ENCODE peak calls at places on chromosome 13, in six cellular contexts. D, T, G, V, Y and O are unnamed samples.
A peak's percentile ranks its signal among the peaks of the same experiment; 100 is the strongest.

GRCh38 chr13:44810067-44810840 is 179.0 kb downstream of the NUFIP1 start:
- DNase-seq in Y (no peak), D (no peak), T (no peak), G (no peak), V (no peak), O (peak; percentile 83)

GRCh38 chr13:28181413-28181812 is 43.1 kb downstream of the PAN3 start:
- DNase-seq in Y (no peak), D (peak; percentile 53), G (no peak), T (no peak), V (no peak), O (peak; percentile 49)

GRCh38 chr13:75908137-75908536 is 272.0 kb downstream of the LMO7 start:
- DNase-seq in Y (peak; percentile 31), G (no peak), V (no peak), D (no peak), T (peak; percentile 6), O (peak; percentile 1)

GRCh38 chr13:76622336-76623045 is 263.7 kb downstream of the KCTD12 start:
- DNase-seq in Y (no peak), G (no peak), D (no peak), T (peak; percentile 14), V (no peak), O (no peak)

GRCh38 chr13:42594577-42595571 is 20.9 kb downstream of the TNFSF11 start:
- DNase-seq in Y (peak; percentile 83), D (peak; percentile 13), T (peak; percentile 83), G (no peak), V (peak; percentile 51), O (peak; percentile 27)

GRCh38 chr13:101988140-101988539 is 413.7 kb downstream of the FGF14 start:
- DNase-seq in Y (no peak), G (no peak), T (peak; percentile 36), D (no peak), V (no peak), O (no peak)

GRCh38 chr13:52827839-52828238 is 20.6 kb downstream of the PCDH8 start:
- DNase-seq in D (no peak), V (no peak), G (no peak), T (no peak), Y (no peak), O (no peak)

GRCh38 chr13:48542581-48543341 is 9.9 kb upstream of the RCBTB2 start:
- DNase-seq in T (peak; percentile 59), D (no peak), V (peak; percentile 52), Y (no peak), G (peak; percentile 91), O (peak; percentile 26)

GRCh38 chr13:34019870-34020269 is 201.9 kb downstream of the RFC3 start:
- DNase-seq in Y (no peak), G (no peak), T (no peak), V (no peak), D (no peak), O (peak; percentile 21)

GRCh38 chr13:65932587-65933239 is 1297.4 kb downstream of the PCDH9 start:
- DNase-seq in D (peak; percentile 38), T (no peak), Y (no peak), V (no peak), G (no peak), O (no peak)

GRCh38 chr13:72166102-72166660 is 299.2 kb upstream of the DACH1 start:
- DNase-seq in G (no peak), T (no peak), Y (no peak), D (no peak), V (no peak), O (no peak)

GRCh38 chr13:40662866-40663265 is 3.6 kb downstream of the FOXO1 start:
- DNase-seq in T (peak; percentile 19), Y (no peak), V (no peak), D (no peak), G (no peak), O (no peak)

GRCh38 chr13:49112782-49113525 is 107.2 kb upstream of the MLNR start:
- DNase-seq in G (no peak), Y (no peak), D (no peak), V (peak; percentile 28), T (peak; percentile 58), O (peak; percentile 39)

GRCh38 chr13:98521876-98522275 is 55.0 kb downstream of the STK24 start:
- DNase-seq in T (no peak), Y (no peak), G (no peak), V (no peak), D (no peak), O (no peak)
- TF ChIP-seq CTCF in T (no peak), Y (no peak), G (no peak), V (no peak), D (no peak), O (no peak)

DNA sequence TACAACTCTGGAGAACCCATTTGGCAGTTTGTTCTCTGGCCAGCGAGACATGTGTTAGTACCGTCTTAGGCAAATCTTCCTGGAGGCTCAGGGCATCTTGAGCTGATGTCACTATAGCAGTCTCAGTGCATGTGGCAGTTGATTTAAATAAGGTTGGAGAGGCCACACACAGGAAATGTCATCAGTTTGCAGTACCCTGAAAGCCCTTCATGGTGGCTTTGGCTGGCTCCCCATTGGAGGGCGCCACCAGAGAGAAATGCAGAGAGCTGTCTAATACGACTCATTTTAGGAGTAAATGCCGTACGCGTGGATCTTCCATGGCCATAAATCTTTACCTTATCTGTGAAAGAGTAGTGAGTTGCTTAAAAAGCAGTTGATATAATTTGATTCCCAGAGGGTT is 163.1 kb downstream of the STK24 start:
- DNase-seq in V (no peak), T (no peak), G (peak; percentile 29), D (no peak), Y (no peak), O (no peak)
- TF ChIP-seq CTCF in V (peak; percentile 39), T (peak; percentile 30), G (no peak), D (no peak), Y (no peak), O (no peak)

GRCh38 chr13:110312669-110313031 is 5.6 kb downstream of the COL4A2 start:
- DNase-seq in D (peak; percentile 67), V (peak; percentile 17), G (peak; percentile 80), T (no peak), Y (no peak), O (peak; percentile 43)
- TF ChIP-seq CTCF in D (peak; percentile 40), V (no peak), G (no peak), T (no peak), Y (peak; percentile 7), O (no peak)

GRCh38 chr13:78137404-78138142 is 218.9 kb upstream of the EDNRB start:
- DNase-seq in G (no peak), V (peak; percentile 66), Y (peak; percentile 43), D (no peak), T (peak; percentile 84), O (peak; percentile 59)

GRCh38 chr13:78129850-78130249 is 211.2 kb upstream of the EDNRB start:
- DNase-seq in G (no peak), T (no peak), D (no peak), V (no peak), Y (no peak), O (no peak)

GRCh38 chr13:78136966-78137365 is 218.3 kb upstream of the EDNRB start:
- DNase-seq in D (no peak), Y (no peak), G (no peak), V (no peak), T (no peak), O (no peak)

GRCh38 chr13:78133511-78133910 is 214.9 kb upstream of the EDNRB start:
- DNase-seq in Y (no peak), D (no peak), G (no peak), T (no peak), V (no peak), O (no peak)

GRCh38 chr13:78131811-78132210 is 213.2 kb upstream of the EDNRB start:
- DNase-seq in V (no peak), D (no peak), T (no peak), Y (no peak), G (no peak), O (no peak)
- TF ChIP-seq CTCF in V (peak; percentile 47), D (peak; percentile 35), T (peak; percentile 53), Y (peak; percentile 40), G (no peak), O (peak; percentile 45)

GRCh38 chr13:60369242-60369641 is 27.8 kb upstream of the TDRD3 start:
- DNase-seq in Y (no peak), D (no peak), V (no peak), T (no peak), G (no peak), O (no peak)
- TF ChIP-seq CTCF in Y (no peak), D (peak; percentile 15), V (peak; percentile 53), T (peak; percentile 46), G (no peak), O (no peak)

DNA sequence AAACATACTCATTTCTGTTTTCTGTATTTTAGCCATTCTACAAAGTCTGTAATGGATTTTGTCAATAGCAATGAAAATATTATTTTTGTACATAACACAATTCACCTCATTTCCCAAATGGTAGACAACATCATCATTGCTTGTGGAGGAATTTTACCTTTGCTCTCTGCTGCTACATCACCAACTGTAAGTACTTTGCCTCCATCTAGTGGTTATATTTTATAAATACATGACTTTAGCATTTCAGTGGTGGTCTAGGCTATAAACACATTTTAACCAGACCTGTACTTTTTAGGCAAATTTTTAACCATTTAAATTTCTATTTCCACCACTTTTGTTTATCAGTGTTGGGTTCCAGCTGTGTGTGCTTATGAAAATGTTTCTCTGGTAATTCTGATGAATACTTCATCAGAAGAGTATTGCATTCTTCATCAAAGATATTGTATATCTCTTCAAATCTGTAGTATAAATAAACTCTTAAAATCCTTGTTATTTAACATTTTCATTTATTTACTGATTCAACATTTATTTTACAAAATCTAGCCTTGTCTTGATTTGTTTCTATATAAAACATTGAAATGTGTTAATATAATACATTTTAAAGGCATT is 222.4 kb downstream of the NBEA start:
- DNase-seq in D (no peak), T (peak; percentile 46), G (no peak), Y (no peak), V (no peak), O (peak; percentile 37)
- TF ChIP-seq CTCF in D (peak; percentile 59), T (peak; percentile 77), G (no peak), Y (peak; percentile 49), V (peak; percentile 80), O (peak; percentile 60)

GRCh38 chr13:38223093-38223492 is 126.6 kb upstream of the UFM1 start:
- DNase-seq in T (peak; percentile 66), G (no peak), V (no peak), D (no peak), Y (no peak), O (peak; percentile 29)
- TF ChIP-seq CTCF in T (peak; percentile 70), G (no peak), V (peak; percentile 76), D (peak; percentile 31), Y (peak; percentile 17), O (peak; percentile 20)